ENCODE peak calls at places on chromosomes 11 and 22, in five cellular contexts. One of them, this sample, is unnamed.

GRCh38 chr22:20267441-20268288 is 453 bp downstream of the RTN4R start:
- DNase-seq in right cardiac atrium: no peak
- DNase-seq in stomach: peak; percentile 27
- DNase-seq in A549: peak; percentile 6
- DNase-seq in cardiac fibroblast: no peak
- DNase-seq in this sample: no peak

GRCh38 chr22:35392357-35392756 is 7.6 kb upstream of the MCM5 start:
- DNase-seq in stomach: no peak
- DNase-seq in right cardiac atrium: no peak
- DNase-seq in cardiac fibroblast: no peak
- DNase-seq in A549: no peak
- DNase-seq in this sample: no peak

GRCh38 chr11:120340529-120340928 is 4.3 kb downstream of the ARHGEF12 start:
- DNase-seq in right cardiac atrium: no peak
- DNase-seq in cardiac fibroblast: no peak
- DNase-seq in stomach: no peak
- DNase-seq in A549: no peak
- DNase-seq in this sample: no peak

GRCh38 chr11:95301497-95301896 is 70.5 kb upstream of the SESN3 start:
- DNase-seq in A549: no peak
- DNase-seq in cardiac fibroblast: peak; percentile 44
- DNase-seq in stomach: peak; percentile 30
- DNase-seq in right cardiac atrium: no peak
- DNase-seq in this sample: peak; percentile 25

GRCh38 chr22:46750530-46750800 is 12.0 kb upstream of the TBC1D22A start:
- DNase-seq in stomach: no peak
- DNase-seq in right cardiac atrium: no peak
- DNase-seq in A549: no peak
- DNase-seq in cardiac fibroblast: no peak
- DNase-seq in this sample: no peak

GRCh38 chr11:426851-427250 is 12.1 kb upstream of the SIGIRR start:
- DNase-seq in A549: no peak
- DNase-seq in stomach: no peak
- DNase-seq in right cardiac atrium: peak; percentile 27
- DNase-seq in cardiac fibroblast: no peak
- DNase-seq in this sample: no peak

GRCh38 chr11:6443269-6444003 is 2.6 kb upstream of the HPX start:
- DNase-seq in right cardiac atrium: peak; percentile 78
- DNase-seq in cardiac fibroblast: peak; percentile 76
- DNase-seq in stomach: peak; percentile 63
- DNase-seq in A549: peak; percentile 57
- DNase-seq in this sample: peak; percentile 77

GRCh38 chr11:94117197-94117574 is 11.5 kb upstream of the PANX1 start:
- DNase-seq in right cardiac atrium: no peak
- DNase-seq in cardiac fibroblast: no peak
- DNase-seq in stomach: no peak
- DNase-seq in A549: no peak
- DNase-seq in this sample: no peak

GRCh38 chr11:76666408-76666807 is 4.1 kb downstream of the LRRC32 start:
- DNase-seq in cardiac fibroblast: peak; percentile 69
- DNase-seq in stomach: no peak
- DNase-seq in right cardiac atrium: peak; percentile 88
- DNase-seq in A549: no peak
- DNase-seq in this sample: no peak

GRCh38 chr11:19660076-19660475 is 52.6 kb upstream of the NAV2 start:
- DNase-seq in A549: peak; percentile 72
- DNase-seq in right cardiac atrium: no peak
- DNase-seq in cardiac fibroblast: no peak
- DNase-seq in stomach: no peak
- DNase-seq in this sample: peak; percentile 61

GRCh38 chr11:67261635-67261941 is 4.7 kb upstream of the GRK2 start:
- DNase-seq in stomach: no peak
- DNase-seq in right cardiac atrium: no peak
- DNase-seq in cardiac fibroblast: no peak
- DNase-seq in A549: no peak
- DNase-seq in this sample: no peak
- H3K4me3 ChIP-seq in stomach: peak overlapping the region; percentile 36
- H3K4me3 ChIP-seq in right cardiac atrium: peak overlapping the region; percentile 11
- H3K4me3 ChIP-seq in cardiac fibroblast: peak overlapping the region; percentile 45
- H3K4me3 ChIP-seq in A549: peak overlapping the region; percentile 23
- H3K4me3 ChIP-seq in this sample: peak overlapping the region; percentile 28

DNA sequence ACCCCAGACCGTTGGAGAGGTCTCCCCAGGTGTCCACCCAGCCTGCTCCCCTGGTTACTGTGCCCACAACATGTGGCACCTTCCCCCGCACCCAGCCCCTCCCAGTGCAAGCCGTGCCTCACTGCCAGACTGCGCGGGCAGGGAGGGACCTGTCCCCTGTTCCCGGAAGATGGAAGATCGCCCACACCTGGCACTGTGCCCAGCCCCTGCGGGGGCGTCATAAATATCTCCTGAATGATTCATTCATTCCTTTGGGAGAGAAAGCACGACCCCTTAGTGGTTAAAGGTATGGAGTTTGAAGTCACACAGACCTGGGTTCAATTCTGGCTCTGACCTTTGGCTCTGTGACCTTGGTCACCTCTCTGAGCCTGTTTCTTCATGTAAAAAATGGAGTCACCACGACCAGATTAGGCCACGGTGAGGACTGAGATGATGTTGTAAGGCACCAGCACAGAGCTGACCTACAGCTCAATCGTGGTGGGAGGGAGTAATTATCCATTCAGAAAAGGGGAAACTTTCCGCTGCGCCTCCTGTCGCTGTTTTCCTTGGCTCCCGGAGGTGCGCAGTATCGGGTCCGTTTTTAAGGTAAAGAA is 497 bp upstream of the SYT12 start:
- DNase-seq in stomach: peak; percentile 32
- DNase-seq in right cardiac atrium: peak; percentile 72
- DNase-seq in A549: no peak
- DNase-seq in cardiac fibroblast: peak; percentile 70
- DNase-seq in this sample: peak; percentile 23
- H3K4me3 ChIP-seq in stomach: peak overlapping the region; percentile 49
- H3K4me3 ChIP-seq in right cardiac atrium: peak overlapping the region; percentile 46
- H3K4me3 ChIP-seq in A549: peak overlapping the region; percentile 66
- H3K4me3 ChIP-seq in cardiac fibroblast: peak overlapping the region; percentile 30
- H3K4me3 ChIP-seq in this sample: no peak overlapping the region

GRCh38 chr22:27797793-27798525 is 3.6 kb downstream of the MN1 start:
- DNase-seq in stomach: no peak
- DNase-seq in cardiac fibroblast: no peak
- DNase-seq in A549: no peak
- DNase-seq in right cardiac atrium: peak; percentile 75
- DNase-seq in this sample: no peak

GRCh38 chr22:27801197-27801615 is 350 bp downstream of the MN1 start:
- DNase-seq in stomach: peak; percentile 33
- DNase-seq in A549: peak; percentile 3
- DNase-seq in right cardiac atrium: no peak
- DNase-seq in cardiac fibroblast: peak; percentile 54
- DNase-seq in this sample: peak; percentile 73

GRCh38 chr22:27798526-27799333 is 2.8 kb downstream of the MN1 start:
- DNase-seq in right cardiac atrium: peak; percentile 77
- DNase-seq in A549: no peak
- DNase-seq in cardiac fibroblast: peak; percentile 59
- DNase-seq in stomach: no peak
- DNase-seq in this sample: no peak

GRCh38 chr22:27800250-27801131 is 1.1 kb downstream of the MN1 start:
- DNase-seq in right cardiac atrium: peak; percentile 73
- DNase-seq in cardiac fibroblast: peak; percentile 51
- DNase-seq in A549: no peak
- DNase-seq in stomach: no peak
- DNase-seq in this sample: peak; percentile 35

DNA sequence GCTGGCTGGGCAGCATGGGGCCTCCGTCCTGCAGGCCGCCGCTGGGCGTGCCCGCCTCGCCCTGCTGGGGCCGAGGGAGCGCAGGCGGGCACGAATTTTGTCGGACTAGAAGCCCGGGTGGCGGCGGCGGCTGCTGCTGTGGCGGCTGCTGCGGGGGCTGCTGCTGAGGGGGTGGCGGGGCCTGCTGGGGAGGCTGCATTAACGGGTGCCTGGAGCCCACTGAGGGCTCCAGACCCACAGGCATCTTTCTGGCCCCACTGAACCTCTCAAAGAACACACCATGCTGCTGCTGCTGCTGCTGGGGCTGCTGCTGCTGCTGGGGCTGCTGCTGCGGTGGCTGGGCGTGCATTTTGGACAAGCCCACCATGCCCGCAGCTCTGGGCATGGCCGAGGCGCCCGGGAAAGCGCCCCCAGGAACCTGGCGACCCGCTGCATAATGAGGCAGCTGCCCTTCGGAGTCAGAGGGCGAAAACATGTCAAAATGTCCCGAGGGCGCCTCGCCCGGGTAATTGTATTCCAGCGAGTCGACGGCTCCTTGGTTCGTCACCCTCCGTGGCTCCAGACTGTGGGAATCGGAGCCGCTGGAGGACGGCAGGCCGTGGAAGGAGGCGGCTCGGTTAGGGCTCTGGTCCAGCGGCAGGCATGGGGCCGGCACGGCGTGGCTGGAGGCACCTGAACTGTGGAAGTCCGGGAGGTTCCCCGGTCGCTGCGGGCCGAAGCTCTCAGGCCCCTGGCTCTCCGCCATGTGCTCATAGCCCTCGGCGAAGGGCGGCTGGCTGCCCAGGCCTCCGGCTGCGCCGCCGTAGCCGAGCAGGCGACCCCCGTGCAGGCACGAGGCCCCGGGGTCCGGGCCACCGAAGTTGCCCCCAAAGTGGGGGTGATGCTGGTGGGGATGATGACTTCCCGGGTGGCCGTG is 2.0 kb downstream of the MN1 start:
- DNase-seq in right cardiac atrium: peak; percentile 77
- DNase-seq in stomach: peak; percentile 38
- DNase-seq in A549: no peak
- DNase-seq in cardiac fibroblast: peak; percentile 44
- DNase-seq in this sample: no peak
- H3K4me3 ChIP-seq in right cardiac atrium: peak overlapping the region; percentile 81
- H3K4me3 ChIP-seq in stomach: peak overlapping the region; percentile 79
- H3K4me3 ChIP-seq in A549: peak overlapping the region; percentile 74
- H3K4me3 ChIP-seq in cardiac fibroblast: peak overlapping the region; percentile 85
- H3K4me3 ChIP-seq in this sample: peak overlapping the region; percentile 72

GRCh38 chr22:17712441-17712840 is 61.8 kb downstream of the BID start:
- DNase-seq in right cardiac atrium: no peak
- DNase-seq in A549: no peak
- DNase-seq in stomach: no peak
- DNase-seq in cardiac fibroblast: peak; percentile 34
- DNase-seq in this sample: peak; percentile 54
- H3K4me3 ChIP-seq in right cardiac atrium: no peak overlapping the region
- H3K4me3 ChIP-seq in A549: no peak overlapping the region
- H3K4me3 ChIP-seq in stomach: no peak overlapping the region
- H3K4me3 ChIP-seq in cardiac fibroblast: no peak overlapping the region
- H3K4me3 ChIP-seq in this sample: no peak overlapping the region

GRCh38 chr22:30121988-30122387 is 41.7 kb downstream of the HORMAD2 start:
- DNase-seq in cardiac fibroblast: no peak
- DNase-seq in right cardiac atrium: no peak
- DNase-seq in A549: no peak
- DNase-seq in stomach: no peak
- DNase-seq in this sample: no peak
- H3K4me3 ChIP-seq in cardiac fibroblast: no peak overlapping the region
- H3K4me3 ChIP-seq in right cardiac atrium: no peak overlapping the region
- H3K4me3 ChIP-seq in A549: no peak overlapping the region
- H3K4me3 ChIP-seq in stomach: no peak overlapping the region
- H3K4me3 ChIP-seq in this sample: no peak overlapping the region

GRCh38 chr11:69443968-69444364 is 37.5 kb upstream of the LINC01488 start:
- DNase-seq in A549: no peak
- DNase-seq in right cardiac atrium: no peak
- DNase-seq in stomach: no peak
- DNase-seq in cardiac fibroblast: peak; percentile 42
- DNase-seq in this sample: peak; percentile 56

GRCh38 chr11:69442012-69442806 is 39.3 kb upstream of the LINC01488 start:
- DNase-seq in A549: no peak
- DNase-seq in stomach: no peak
- DNase-seq in right cardiac atrium: no peak
- DNase-seq in cardiac fibroblast: no peak
- DNase-seq in this sample: no peak

GRCh38 chr11:69444381-69445130 is 36.9 kb upstream of the LINC01488 start:
- DNase-seq in right cardiac atrium: peak; percentile 85
- DNase-seq in stomach: no peak
- DNase-seq in cardiac fibroblast: peak; percentile 95
- DNase-seq in A549: no peak
- DNase-seq in this sample: peak; percentile 86

GRCh38 chr11:69443138-69443967 is 38.1 kb upstream of the LINC01488 start:
- DNase-seq in cardiac fibroblast: peak; percentile 88
- DNase-seq in A549: peak; percentile 88
- DNase-seq in stomach: peak; percentile 81
- DNase-seq in right cardiac atrium: peak; percentile 97
- DNase-seq in this sample: peak; percentile 99

GRCh38 chr11:69442807-69443137 is 38.7 kb upstream of the LINC01488 start:
- DNase-seq in stomach: no peak
- DNase-seq in right cardiac atrium: peak; percentile 78
- DNase-seq in cardiac fibroblast: no peak
- DNase-seq in A549: no peak
- DNase-seq in this sample: peak; percentile 85
- H3K4me3 ChIP-seq in stomach: no peak overlapping the region
- H3K4me3 ChIP-seq in right cardiac atrium: no peak overlapping the region
- H3K4me3 ChIP-seq in cardiac fibroblast: no peak overlapping the region
- H3K4me3 ChIP-seq in A549: no peak overlapping the region
- H3K4me3 ChIP-seq in this sample: peak overlapping the region; percentile 59

GRCh38 chr22:38501797-38502672 is 4.1 kb downstream of the DDX17 start:
- DNase-seq in right cardiac atrium: no peak
- DNase-seq in A549: no peak
- DNase-seq in stomach: no peak
- DNase-seq in cardiac fibroblast: no peak
- DNase-seq in this sample: no peak
- H3K4me3 ChIP-seq in right cardiac atrium: peak overlapping the region; percentile 31
- H3K4me3 ChIP-seq in A549: no peak overlapping the region
- H3K4me3 ChIP-seq in stomach: peak overlapping the region; percentile 87
- H3K4me3 ChIP-seq in cardiac fibroblast: peak overlapping the region; percentile 90
- H3K4me3 ChIP-seq in this sample: no peak overlapping the region

GRCh38 chr11:20669833-20670684 is 673 bp downstream of the NELL1 start:
- DNase-seq in cardiac fibroblast: no peak
- DNase-seq in stomach: no peak
- DNase-seq in right cardiac atrium: peak; percentile 58
- DNase-seq in A549: no peak
- DNase-seq in this sample: no peak
- H3K4me3 ChIP-seq in cardiac fibroblast: no peak overlapping the region
- H3K4me3 ChIP-seq in stomach: peak overlapping the region; percentile 33
- H3K4me3 ChIP-seq in right cardiac atrium: peak overlapping the region; percentile 37
- H3K4me3 ChIP-seq in A549: peak overlapping the region; percentile 43
- H3K4me3 ChIP-seq in this sample: no peak overlapping the region

GRCh38 chr11:47247502-47247901 is 1.1 kb downstream of the ACP2 start:
- DNase-seq in cardiac fibroblast: no peak
- DNase-seq in A549: no peak
- DNase-seq in right cardiac atrium: no peak
- DNase-seq in stomach: no peak
- DNase-seq in this sample: no peak
- H3K4me3 ChIP-seq in cardiac fibroblast: no peak overlapping the region
- H3K4me3 ChIP-seq in A549: peak overlapping the region; percentile 74
- H3K4me3 ChIP-seq in right cardiac atrium: no peak overlapping the region
- H3K4me3 ChIP-seq in stomach: no peak overlapping the region
- H3K4me3 ChIP-seq in this sample: peak overlapping the region; percentile 98